ENCODE peak calls at places on chromosomes 2 and 18, in five cellular contexts. Y is glutamatergic neuron, I is mesenteric fat pad, J is cardiac fibroblast, M is trophoblast cell. L is an unnamed sample.

GRCh38 chr18:78786776-78787175 is 192.8 kb upstream of the SALL3 start:
- DNase-seq in Y (no peak), I (no peak), J (no peak), M (no peak), L (no peak)

GRCh38 chr2:223165423-223166214 is 113.6 kb downstream of the KCNE4 start:
- DNase-seq in Y (no peak), I (no peak), J (peak), M (no peak), L (no peak)

GRCh38 chr2:197453914-197454398 is 604 bp downstream of the COQ10B start:
- DNase-seq in Y (no peak), I (peak), J (peak), M (no peak), L (no peak)

GRCh38 chr18:58952871-58953270 is 88.2 kb downstream of the ZNF532 start:
- DNase-seq in Y (no peak), I (no peak), J (no peak), M (no peak), L (no peak)

GRCh38 chr2:225140761-225141160 is 98.5 kb upstream of the DOCK10 start:
- DNase-seq in Y (no peak), I (no peak), J (no peak), M (no peak), L (no peak)

GRCh38 chr18:79792096-79792987 is 5.4 kb upstream of the KCNG2 start:
- DNase-seq in Y (no peak), I (peak), J (no peak), M (no peak), L (no peak)

GRCh38 chr2:160406591-160407392 is 86.8 kb downstream of the RBMS1 start:
- DNase-seq in Y (peak), I (peak), J (peak), M (peak), L (no peak)

GRCh38 chr2:191202881-191203397 is 42.3 kb upstream of the MYO1B start:
- DNase-seq in Y (no peak), I (no peak), J (peak), M (no peak), L (no peak)

GRCh38 chr2:185507703-185508102 is 230.9 kb upstream of the FSIP2 start:
- DNase-seq in Y (peak), I (no peak), J (no peak), M (peak), L (no peak)

GRCh38 chr2:84807063-84807485 is 73.8 kb downstream of the TRABD2A start:
- DNase-seq in Y (no peak), I (no peak), J (peak), M (peak), L (peak)

GRCh38 chr18:11689972-11690570 is 1.0 kb downstream of the GNAL start:
- DNase-seq in Y (peak), I (no peak), J (no peak), M (no peak), L (no peak)

GRCh38 chr18:55314615-55315237 is 273.3 kb downstream of the TCF4 start:
- DNase-seq in Y (peak), I (no peak), J (no peak), M (no peak), L (no peak)

GRCh38 chr2:21020031-21020667 is 23.7 kb downstream of the APOB start:
- DNase-seq in Y (no peak), I (no peak), J (no peak), M (no peak), L (no peak)

GRCh38 chr2:137252934-137253333 is 487.6 kb downstream of the THSD7B start:
- DNase-seq in Y (no peak), I (no peak), J (peak), M (no peak), L (no peak)

GRCh38 chr18:513826-514530 is 13.5 kb upstream of the COLEC12 start:
- DNase-seq in Y (no peak), I (no peak), J (no peak), M (no peak), L (no peak)

GRCh38 chr18:29586210-29586609 is 1409.3 kb upstream of the CDH2 start:
- DNase-seq in Y (no peak), I (no peak), J (no peak), M (no peak), L (no peak)

GRCh38 chr2:11411768-11412448 is 54.1 kb downstream of the E2F6 start:
- DNase-seq in Y (peak), I (no peak), J (peak), M (peak), L (no peak)

GRCh38 chr2:60530660-60531276 is 22.7 kb downstream of the BCL11A start:
- DNase-seq in Y (peak), I (no peak), J (peak), M (no peak), L (no peak)

GRCh38 chr2:11339508-11340083 is 4.8 kb downstream of the ROCK2 start:
- DNase-seq in Y (no peak), I (no peak), J (no peak), M (no peak), L (no peak)

GRCh38 chr18:966095-967036 is 61.7 kb downstream of the ADCYAP1 start:
- DNase-seq in Y (no peak), I (no peak), J (no peak), M (no peak), L (no peak)

GRCh38 chr18:58303363-58303762 is 259.3 kb downstream of the NEDD4L start:
- DNase-seq in Y (no peak), I (no peak), J (no peak), M (no peak), L (no peak)

GRCh38 chr2:96258393-96259022 is 7.3 kb downstream of the TMEM127 start:
- DNase-seq in Y (no peak), I (no peak), J (no peak), M (no peak), L (no peak)

GRCh38 chr2:160073284-160073888 is 11.0 kb upstream of the PLA2R1 start:
- DNase-seq in Y (no peak), I (no peak), J (no peak), M (peak), L (no peak)

GRCh38 chr2:145352499-145352898 is 832.6 kb upstream of the ZEB2 start:
- DNase-seq in Y (no peak), I (no peak), J (no peak), M (no peak), L (no peak)

GRCh38 chr18:8519102-8519501 is 90.1 kb upstream of the RAB12 start:
- DNase-seq in Y (no peak), I (peak), J (no peak), M (no peak), L (peak)

GRCh38 chr18:13300029-13300428 is 81.5 kb downstream of the LDLRAD4 start:
- DNase-seq in Y (no peak), I (no peak), J (no peak), M (no peak), L (no peak)

GRCh38 chr2:221502270-221502973 is 69.7 kb downstream of the EPHA4 start:
- DNase-seq in Y (no peak), I (no peak), J (peak), M (no peak), L (no peak)

GRCh38 chr2:109318150-109318948 is 189.3 kb downstream of the SH3RF3 start:
- DNase-seq in Y (no peak), I (no peak), J (peak), M (peak), L (peak)

GRCh38 chr2:32284321-32284720 is 6.6 kb downstream of the YIPF4 start:
- DNase-seq in Y (no peak), I (no peak), J (no peak), M (no peak), L (no peak)

GRCh38 chr2:218332288-218332687 is 24.4 kb upstream of the CATIP start:
- DNase-seq in Y (no peak), I (no peak), J (no peak), M (no peak), L (no peak)

GRCh38 chr18:596288-596881 is 403 bp upstream of the CLUL1 start:
- DNase-seq in Y (no peak), I (no peak), J (no peak), M (peak), L (no peak)

L was measured in osteocyte.